ENCODE peak calls at places on chromosome 17, in eight cellular contexts. G is activated CD8-positive, alpha-beta memory T cell treated with anti-CD3 and anti-CD28 coated beads for 1 hour; A is prostate gland; R is mesothelial cell of epicardium; W is stomach; T is ACHN; V is activated CD4-positive, alpha-beta T cell treated with anti-CD3 and anti-CD28 coated beads for 48 hours; L is effector CD4-positive, alpha-beta T cell. U is an unnamed sample.
A peak's percentile ranks its signal among the peaks of the same experiment; 100 is the strongest.

GRCh38 chr17:63848834-63849689 is 6.6 kb upstream of the SMARCD2 start:
- DNase-seq in W (peak; percentile 94), G (peak; percentile 85), L (peak; percentile 92), A (peak; percentile 80), V (peak; percentile 99), R (peak; percentile 89), T (no peak), U (peak; percentile 71)

GRCh38 chr17:12983986-12984932 is 33.6 kb downstream of the ELAC2 start:
- DNase-seq in T (peak; percentile 20), R (no peak), A (no peak), G (no peak), L (no peak), V (no peak), W (no peak), U (no peak)

GRCh38 chr17:40554646-40555295 is 10.5 kb downstream of the CCR7 start:
- DNase-seq in L (no peak), T (no peak), R (peak; percentile 37), W (peak; percentile 21), V (no peak), A (no peak), G (no peak), U (no peak)

GRCh38 chr17:54983260-54983659 is 14.7 kb downstream of the STXBP4 start:
- DNase-seq in T (no peak), G (no peak), W (no peak), L (no peak), V (no peak), R (no peak), A (no peak), U (no peak)

GRCh38 chr17:49739662-49740271 is 24.2 kb downstream of the FAM117A start:
- DNase-seq in W (peak; percentile 84), V (peak; percentile 86), T (no peak), L (peak; percentile 97), R (no peak), A (peak; percentile 31), G (peak; percentile 92), U (peak; percentile 36)

GRCh38 chr17:79981090-79981489 is 54.6 kb downstream of the TBC1D16 start:
- DNase-seq in W (no peak), L (no peak), G (no peak), R (no peak), T (no peak), A (no peak), V (no peak), U (no peak)

GRCh38 chr17:8314797-8315739 is 5.0 kb downstream of the ARHGEF15 start:
- DNase-seq in L (no peak), W (peak; percentile 26), R (no peak), A (no peak), T (no peak), V (no peak), G (no peak), U (no peak)

GRCh38 chr17:43546317-43547188 is at the start of gene ETV4:
- DNase-seq in W (peak; percentile 89), V (peak; percentile 97), A (peak; percentile 89), R (peak; percentile 90), T (peak; percentile 95), L (peak; percentile 80), G (peak; percentile 58), U (peak; percentile 96)

GRCh38 chr17:20284018-20284417 is 183.3 kb downstream of the LGALS9B start:
- DNase-seq in G (no peak), T (peak; percentile 24), L (no peak), R (no peak), A (no peak), W (no peak), V (no peak), U (no peak)